ENCODE peak calls at places on chromosomes 6 and 20, in six cellular contexts. E is OCI-LY7, W is HCT116, N is H1, Q is H9, T is neural progenitor cell. Z is an unnamed sample.

GRCh38 chr6:154594474-154595198 is 84.2 kb upstream of the CNKSR3 start:
- DNase-seq in E (no peak), Q (no peak), T (no peak), N (no peak), W (no peak), Z (no peak)

GRCh38 chr20:52972965-52973819 is 1.0 kb downstream of the TSHZ2 start:
- DNase-seq in W (no peak), T (peak; percentile 60), E (no peak), N (peak; percentile 68), Q (peak; percentile 54), Z (no peak)

GRCh38 chr20:7843613-7844012 is 96.6 kb downstream of the HAO1 start:
- DNase-seq in E (no peak), Q (no peak), N (no peak), T (no peak), W (no peak), Z (no peak)

GRCh38 chr6:153000243-153000642 is 2.3 kb downstream of the MTRF1L start:
- DNase-seq in T (no peak), W (no peak), Q (no peak), E (no peak), N (no peak), Z (no peak)

GRCh38 chr6:33212857-33213165 is 4.5 kb downstream of the RING1 start:
- DNase-seq in T (no peak), N (no peak), W (no peak), E (no peak), Q (no peak), Z (no peak)

GRCh38 chr20:53444386-53444785 is 149.3 kb downstream of the ZNF217 start:
- DNase-seq in Q (no peak), E (no peak), T (peak; percentile 70), N (no peak), W (no peak), Z (no peak)

GRCh38 chr6:117676577-117677218 is 1.4 kb downstream of the NUS1 start:
- DNase-seq in N (no peak), Q (no peak), E (no peak), T (peak; percentile 5), W (no peak), Z (no peak)

GRCh38 chr6:17336425-17336824 is 55.3 kb downstream of the RBM24 start:
- DNase-seq in T (no peak), W (no peak), Q (no peak), E (no peak), N (no peak), Z (no peak)

GRCh38 chr20:11008444-11008843 is 334.6 kb upstream of the JAG1 start:
- DNase-seq in T (no peak), E (no peak), N (no peak), Q (no peak), W (no peak), Z (no peak)

GRCh38 chr6:3227363-3228045 is at the start of gene TUBB2B:
- DNase-seq in N (peak; percentile 63), Q (peak; percentile 94), E (no peak), T (peak; percentile 96), W (no peak), Z (peak; percentile 18)

GRCh38 chr6:83167726-83168278 is 25.3 kb downstream of the PGM3 start:
- DNase-seq in Q (no peak), E (no peak), T (no peak), N (no peak), W (no peak), Z (no peak)

GRCh38 chr20:57332105-57333089 is 2.8 kb downstream of the SPO11 start:
- DNase-seq in E (peak; percentile 65), T (no peak), Q (no peak), W (no peak), N (no peak), Z (no peak)

GRCh38 chr20:37209661-37210314 is 30.4 kb upstream of the MROH8 start:
- DNase-seq in N (no peak), T (no peak), W (no peak), E (no peak), Q (no peak), Z (no peak)

GRCh38 chr6:3372184-3372846 is 84.5 kb downstream of the SLC22A23 start:
- DNase-seq in E (no peak), N (no peak), Q (no peak), T (peak; percentile 43), W (no peak), Z (no peak)

GRCh38 chr6:16851044-16851540 is 89.8 kb upstream of the ATXN1 start:
- DNase-seq in W (no peak), E (no peak), Q (no peak), T (no peak), N (no peak), Z (peak; percentile 12)

GRCh38 chr20:57930328-57930727 is 220.5 kb upstream of the PMEPA1 start:
- DNase-seq in Q (no peak), N (no peak), W (no peak), T (peak; percentile 15), E (no peak), Z (no peak)

GRCh38 chr6:42509765-42510164 is 54.1 kb upstream of the UBR2 start:
- DNase-seq in Q (no peak), N (no peak), E (no peak), T (no peak), W (no peak), Z (no peak)

GRCh38 chr6:7468382-7469081 is 72.9 kb upstream of the DSP start:
- DNase-seq in E (no peak), T (no peak), W (peak; percentile 18), Q (no peak), N (no peak), Z (peak; percentile 21)

GRCh38 chr6:87274660-87275273 is 47.6 kb upstream of the SMIM8 start:
- DNase-seq in T (no peak), E (no peak), N (no peak), Q (no peak), W (no peak), Z (no peak)

GRCh38 chr6:29647927-29648642 is 8.8 kb upstream of the MOG start:
- DNase-seq in N (no peak), T (peak; percentile 40), E (peak; percentile 36), Q (no peak), W (peak; percentile 48), Z (peak; percentile 29)

GRCh38 chr6:113359155-113360140 is 497.7 kb upstream of the MARCKS start:
- DNase-seq in T (no peak), Q (no peak), E (no peak), N (no peak), W (no peak), Z (peak; percentile 63)

GRCh38 chr6:112010328-112010727 is 43.6 kb upstream of the CCN6 start:
- DNase-seq in T (no peak), E (no peak), W (no peak), Q (no peak), N (no peak), Z (no peak)

GRCh38 chr6:111591370-111591900 is 14.2 kb downstream of the TRAF3IP2 start:
- DNase-seq in Q (no peak), W (peak; percentile 92), T (no peak), E (no peak), N (no peak), Z (peak; percentile 72)

GRCh38 chr6:155418017-155418749 is 37.5 kb downstream of the NOX3 start:
- DNase-seq in Q (no peak), T (peak; percentile 15), N (no peak), W (no peak), E (peak; percentile 65), Z (peak; percentile 91)

GRCh38 chr6:32933661-32934085 is 7.2 kb downstream of the HLA-DMB start:
- DNase-seq in Q (peak; percentile 66), E (peak; percentile 77), N (peak; percentile 89), W (peak; percentile 56), T (peak; percentile 80), Z (peak; percentile 76)

GRCh38 chr20:62804632-62805364 is at the start of gene OGFR:
- DNase-seq in E (peak; percentile 84), T (peak; percentile 74), Q (peak; percentile 55), N (peak; percentile 66), W (no peak), Z (peak; percentile 46)

GRCh38 chr6:10837692-10837996 is 695 bp downstream of the MAK start:
- DNase-seq in Q (no peak), N (no peak), T (peak; percentile 71), W (no peak), E (no peak), Z (no peak)

GRCh38 chr20:61861054-61861841 is 204.4 kb downstream of the TAF4 start:
- DNase-seq in N (no peak), E (no peak), T (no peak), W (no peak), Q (no peak), Z (no peak)

GRCh38 chr20:20732641-20733040 is 20.2 kb upstream of the RALGAPA2 start:
- DNase-seq in N (no peak), E (no peak), Q (no peak), W (no peak), T (no peak), Z (peak; percentile 65)
- H3K27ac ChIP-seq in N (no peak overlapping the region), E (no peak overlapping the region), Q (no peak overlapping the region), W (no peak overlapping the region), T (no peak overlapping the region), Z (peak overlapping the region; percentile 99)

GRCh38 chr6:105135056-105135455 is 44.8 kb downstream of the POPDC3 start:
- DNase-seq in Q (no peak), N (no peak), T (peak; percentile 40), W (no peak), E (no peak), Z (peak; percentile 14)
- TF ChIP-seq CTCF in Q (peak; percentile 38), N (no peak), T (peak; percentile 19), W (peak; percentile 25), E (no peak), Z (peak; percentile 10)

DNA sequence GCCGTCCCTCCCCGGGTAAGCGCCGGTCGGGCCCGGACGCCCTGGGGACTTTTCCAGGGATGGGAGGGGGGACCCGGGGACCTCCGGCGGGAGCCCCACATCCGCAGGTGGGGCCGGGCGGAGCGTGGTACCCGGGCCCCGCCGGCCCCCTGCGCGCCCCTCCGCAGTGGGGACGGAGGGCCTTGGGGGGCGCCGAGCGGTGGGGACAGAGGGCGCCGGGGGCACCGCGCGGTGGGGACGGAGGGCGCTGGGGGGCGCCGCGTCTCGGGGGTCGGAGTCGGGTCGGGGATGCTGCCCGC is 267 bp downstream of the PLEKHG1 start:
- DNase-seq in N (no peak), Q (no peak), T (no peak), W (no peak), E (no peak), Z (no peak)
- H2AFZ ChIP-seq in N (no peak overlapping the region), Q (no peak overlapping the region), T (peak overlapping the region; percentile 95), W (no peak overlapping the region), E (peak overlapping the region; percentile 57), Z (peak overlapping the region; percentile 78)

DNA sequence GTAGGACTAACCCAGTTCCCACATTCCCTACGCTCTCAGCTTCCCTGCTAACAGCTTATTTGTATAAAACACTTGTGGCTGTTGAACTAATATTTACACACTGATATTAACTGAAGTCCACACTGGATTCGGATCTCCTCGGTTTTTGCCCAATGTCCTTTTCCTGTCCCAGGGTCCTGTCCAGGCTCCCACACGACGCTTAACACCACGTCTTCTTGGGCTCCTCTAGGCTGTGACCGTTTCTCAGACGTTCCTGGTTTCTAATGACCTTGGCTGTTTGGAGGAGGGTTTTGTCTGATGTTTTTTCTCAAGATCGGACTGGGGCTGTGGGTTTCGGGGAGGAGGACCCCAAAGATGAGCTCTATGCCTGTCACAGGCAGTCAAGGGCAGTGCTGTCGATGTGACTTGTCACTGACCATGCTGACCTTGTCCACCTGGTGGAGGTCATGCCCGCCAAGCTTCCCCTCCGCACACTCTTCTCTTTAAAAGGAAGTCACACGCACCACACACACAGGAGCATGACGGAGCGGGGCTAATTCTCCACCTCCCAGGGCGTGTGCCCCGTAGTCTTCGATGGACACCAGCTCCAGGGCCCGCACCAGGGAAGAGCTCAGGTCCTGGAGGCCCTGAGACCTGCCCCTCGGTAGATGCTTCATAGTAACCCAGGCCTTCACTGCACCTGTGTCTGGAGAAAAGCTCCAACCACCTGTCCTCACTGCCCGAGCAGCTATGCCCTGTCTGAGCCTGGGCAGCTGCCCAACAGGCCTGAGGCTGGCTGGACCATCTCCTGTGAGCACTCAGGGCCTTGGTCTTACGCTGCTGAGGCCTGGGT is 72.0 kb downstream of the TTLL2 start:
- DNase-seq in N (no peak), W (no peak), Q (no peak), E (no peak), T (no peak), Z (no peak)
- H3K27ac ChIP-seq in N (no peak overlapping the region), W (no peak overlapping the region), Q (no peak overlapping the region), E (no peak overlapping the region), T (no peak overlapping the region), Z (no peak overlapping the region)